ENCODE peak calls at places on chromosomes 7 and 10, in five cellular contexts. N, A, R, Y and E are unnamed samples.

GRCh38 chr10:92757066-92757716 is 67.4 kb downstream of the HHEX start:
- DNase-seq in R (no peak), Y (peak), A (peak), N (no peak), E (no peak)

GRCh38 chr7:2729043-2729892 is 41.3 kb downstream of the AMZ1 start:
- DNase-seq in A (no peak), Y (no peak), R (no peak), N (no peak), E (no peak)

GRCh38 chr7:129781128-129781855 is 169.8 kb downstream of the NRF1 start:
- DNase-seq in Y (no peak), N (peak), A (no peak), R (peak), E (peak)

GRCh38 chr7:22578048-22578770 is 78.2 kb upstream of the STEAP1B start:
- DNase-seq in N (peak), Y (peak), R (no peak), A (peak), E (no peak)

GRCh38 chr7:55129409-55130078 is 110.7 kb downstream of the EGFR start:
- DNase-seq in Y (peak), A (no peak), N (peak), R (no peak), E (no peak)

GRCh38 chr10:60048146-60048545 is 141.8 kb upstream of the CCDC6 start:
- DNase-seq in N (peak), A (no peak), R (peak), Y (peak), E (peak)

GRCh38 chr7:96218844-96219243 is 103.1 kb downstream of the SLC25A13 start:
- DNase-seq in R (no peak), A (no peak), Y (no peak), N (no peak), E (no peak)

GRCh38 chr10:131107970-131108369 is 203.6 kb downstream of the TCERG1L start:
- DNase-seq in A (no peak), Y (no peak), R (no peak), N (no peak), E (no peak)

GRCh38 chr10:84365339-84365881 is 37.0 kb downstream of the CCSER2 start:
- DNase-seq in R (no peak), A (no peak), N (no peak), Y (no peak), E (no peak)

GRCh38 chr7:130021105-130021834 is 29.9 kb downstream of the ZC3HC1 start:
- DNase-seq in N (no peak), A (peak), Y (no peak), R (no peak), E (no peak)

GRCh38 chr7:129829677-129830631 is 122.8 kb downstream of the UBE2H start:
- DNase-seq in A (peak), N (peak), Y (peak), R (peak), E (peak)

GRCh38 chr10:99125879-99126278 is 109.8 kb downstream of the HPSE2 start:
- DNase-seq in R (no peak), Y (no peak), N (no peak), A (no peak), E (no peak)

GRCh38 chr10:100984670-100985177 is 2.6 kb downstream of the MRPL43 start:
- DNase-seq in Y (no peak), N (no peak), A (no peak), R (no peak), E (no peak)

GRCh38 chr10:21047511-21047910 is 150.4 kb upstream of the NEBL start:
- DNase-seq in R (no peak), A (no peak), N (peak), Y (no peak), E (no peak)

GRCh38 chr10:33416209-33416608 is 81.7 kb upstream of the NRP1 start:
- DNase-seq in N (no peak), A (no peak), R (no peak), Y (no peak), E (no peak)

GRCh38 chr7:12107841-12108249 is 103.2 kb upstream of the TMEM106B start:
- DNase-seq in N (no peak), Y (no peak), A (no peak), R (no peak), E (no peak)

GRCh38 chr7:157445956-157446295 is 109.1 kb downstream of the DNAJB6 start:
- DNase-seq in N (no peak), A (no peak), Y (no peak), R (no peak), E (no peak)

GRCh38 chr7:111089822-111090426 is 1.0 kb upstream of the LRRN3 start:
- DNase-seq in N (peak), A (peak), R (peak), Y (peak), E (peak)

GRCh38 chr7:11668727-11669126 is 163.3 kb downstream of the THSD7A start:
- DNase-seq in N (no peak), A (no peak), R (no peak), Y (no peak), E (no peak)

GRCh38 chr10:113493195-113493594 is 59.7 kb upstream of the HABP2 start:
- DNase-seq in A (no peak), Y (no peak), R (no peak), N (no peak), E (no peak)

GRCh38 chr7:38893061-38893460 is 15.9 kb downstream of the VPS41 start:
- DNase-seq in Y (no peak), R (no peak), A (no peak), N (peak), E (no peak)

GRCh38 chr10:117439243-117439912 is 64.1 kb upstream of the PDZD8 start:
- DNase-seq in R (no peak), Y (peak), A (peak), N (peak), E (no peak)

GRCh38 chr10:110421512-110422138 is 76.1 kb upstream of the DUSP5 start:
- DNase-seq in A (no peak), N (no peak), R (no peak), Y (no peak), E (no peak)

GRCh38 chr7:35624299-35625186 is 70.4 kb downstream of the HERPUD2 start:
- DNase-seq in R (peak), Y (peak), N (peak), A (peak), E (peak)

GRCh38 chr10:114855776-114856543 is 34.4 kb downstream of the FHIP2A start:
- DNase-seq in Y (no peak), R (no peak), A (no peak), N (peak), E (no peak)

GRCh38 chr10:13712799-13713581 is 126.2 kb downstream of the PRPF18 start:
- DNase-seq in Y (peak), N (peak), R (no peak), A (peak), E (no peak)

GRCh38 chr7:157738064-157738460 is 401.3 kb downstream of the DNAJB6 start:
- DNase-seq in Y (no peak), A (no peak), N (no peak), R (no peak), E (no peak)

GRCh38 chr10:122986340-122986739 is 6.1 kb downstream of the PSTK start:
- DNase-seq in R (no peak), A (peak), Y (no peak), N (no peak), E (no peak)